ENCODE peak calls at places on chromosome 14, in nine cellular contexts. O is mammary epithelial cell, T is uterus, I is AG04450, L is right atrium auricular region, B is breast epithelium, R is PC-9, U is heart right ventricle, W is adipocyte. H is an unnamed sample.

GRCh38 chr14:81363746-81364400 is 36.3 kb downstream of the STON2 start:
- DNase-seq in O (peak; percentile 47), T (no peak), I (no peak), L (no peak), B (no peak), R (no peak), U (peak; percentile 30), W (peak; percentile 60), H (no peak)

GRCh38 chr14:26204954-26205479 is 392.8 kb downstream of the NOVA1 start:
- DNase-seq in O (no peak), T (peak; percentile 38), I (no peak), L (no peak), B (peak; percentile 59), R (no peak), U (peak; percentile 5), W (no peak), H (no peak)

GRCh38 chr14:61581955-61582615 is 113.2 kb upstream of the HIF1A start:
- DNase-seq in O (no peak), T (no peak), I (no peak), L (no peak), B (no peak), R (no peak), U (peak; percentile 46), W (no peak), H (no peak)

GRCh38 chr14:105993814-105994213 is 467.4 kb downstream of the TMEM121 start:
- DNase-seq in O (no peak), T (no peak), I (no peak), L (no peak), B (no peak), R (no peak), U (no peak), W (no peak), H (no peak)

GRCh38 chr14:69471916-69472315 is 12.6 kb upstream of the PLEKHD1 start:
- DNase-seq in O (no peak), T (no peak), I (no peak), L (no peak), B (no peak), R (no peak), U (no peak), W (no peak), H (no peak)

GRCh38 chr14:66993512-66993911 is 195.7 kb upstream of the GARIN2 start:
- DNase-seq in O (no peak), T (no peak), I (no peak), L (no peak), B (no peak), R (no peak), U (no peak), W (no peak), H (no peak)

GRCh38 chr14:90348270-90348669 is 16.5 kb upstream of the NRDE2 start:
- DNase-seq in O (no peak), T (no peak), I (no peak), L (no peak), B (no peak), R (no peak), U (no peak), W (no peak), H (no peak)

GRCh38 chr14:59161571-59162175 is 26.8 kb upstream of the DAAM1 start:
- DNase-seq in O (peak; percentile 32), T (peak; percentile 59), I (peak; percentile 33), L (peak; percentile 66), B (no peak), R (peak; percentile 5), U (no peak), W (peak; percentile 78), H (no peak)

GRCh38 chr14:63573579-63573978 is 30.4 kb upstream of the PPP2R5E start:
- DNase-seq in O (no peak), T (no peak), I (no peak), L (no peak), B (no peak), R (no peak), U (no peak), W (peak; percentile 21), H (no peak)

GRCh38 chr14:90140298-90140955 is 78.6 kb downstream of the KCNK13 start:
- DNase-seq in O (no peak), T (no peak), I (no peak), L (no peak), B (no peak), R (no peak), U (no peak), W (peak; percentile 19), H (no peak)

GRCh38 chr14:72883963-72884362 is 9.9 kb downstream of the DPF3 start:
- DNase-seq in O (no peak), T (no peak), I (no peak), L (no peak), B (no peak), R (no peak), U (no peak), W (no peak), H (no peak)

GRCh38 chr14:103537175-103537990 is 8.4 kb downstream of the TRMT61A start:
- DNase-seq in O (no peak), T (no peak), I (no peak), L (no peak), B (no peak), R (no peak), U (no peak), W (no peak), H (no peak)

GRCh38 chr14:48744202-48744601 is 842.0 kb downstream of the RPS29 start:
- DNase-seq in O (no peak), T (no peak), I (no peak), L (no peak), B (no peak), R (no peak), U (no peak), W (no peak), H (no peak)
- H3K9me3 ChIP-seq in O (peaks cover 27% of the 10 kb centered on the region), T (no peaks in the 10 kb centered on the region), I (no peaks in the 10 kb centered on the region), L (peaks cover under 1% of the 10 kb centered on the region), B (no peaks in the 10 kb centered on the region), R (no peaks in the 10 kb centered on the region), U (no peaks in the 10 kb centered on the region), W (no peaks in the 10 kb centered on the region), H (no peaks in the 10 kb centered on the region)

DNA sequence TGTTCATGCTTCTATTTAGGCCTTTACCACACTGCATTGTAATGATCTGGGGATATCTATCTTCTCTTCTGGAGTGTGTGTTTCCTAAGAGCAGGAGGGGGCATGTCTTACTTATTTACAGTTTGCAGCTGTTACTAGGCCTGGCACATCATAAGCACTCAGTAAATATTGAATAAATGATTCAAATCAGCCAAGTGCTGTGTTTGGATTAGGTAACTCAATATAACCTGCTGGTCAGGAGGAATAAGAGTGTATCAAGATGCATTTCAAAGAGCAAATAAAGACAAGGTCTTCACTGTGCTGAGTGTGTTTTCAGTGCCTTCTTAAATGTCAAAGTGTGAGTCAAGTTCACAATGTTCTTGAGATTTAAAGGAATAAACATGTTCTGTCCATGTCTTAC is 186.1 kb downstream of the FOXG1 start:
- DNase-seq in O (no peak), T (no peak), I (no peak), L (no peak), B (no peak), R (no peak), U (no peak), W (no peak), H (no peak)
- H3K9me3 ChIP-seq in O (peaks cover 20% of the 10 kb centered on the region), T (no peaks in the 10 kb centered on the region), I (no peaks in the 10 kb centered on the region), L (no peaks in the 10 kb centered on the region), B (no peaks in the 10 kb centered on the region), R (no peaks in the 10 kb centered on the region), U (peaks cover 33% of the 10 kb centered on the region), W (no peaks in the 10 kb centered on the region), H (no peaks in the 10 kb centered on the region)

GRCh38 chr14:50477760-50478159 is 54.6 kb downstream of the MAP4K5 start:
- DNase-seq in O (no peak), T (no peak), I (no peak), L (no peak), B (no peak), R (no peak), U (no peak), W (no peak), H (no peak)

GRCh38 chr14:50471838-50472465 is 60.4 kb downstream of the MAP4K5 start:
- DNase-seq in O (no peak), T (no peak), I (no peak), L (no peak), B (no peak), R (no peak), U (no peak), W (no peak), H (no peak)

GRCh38 chr14:50479041-50479440 is 53.3 kb downstream of the MAP4K5 start:
- DNase-seq in O (no peak), T (no peak), I (no peak), L (no peak), B (no peak), R (no peak), U (no peak), W (no peak), H (no peak)

GRCh38 chr14:50476134-50476533 is 56.2 kb downstream of the MAP4K5 start:
- DNase-seq in O (no peak), T (no peak), I (no peak), L (no peak), B (no peak), R (no peak), U (no peak), W (no peak), H (no peak)

DNA sequence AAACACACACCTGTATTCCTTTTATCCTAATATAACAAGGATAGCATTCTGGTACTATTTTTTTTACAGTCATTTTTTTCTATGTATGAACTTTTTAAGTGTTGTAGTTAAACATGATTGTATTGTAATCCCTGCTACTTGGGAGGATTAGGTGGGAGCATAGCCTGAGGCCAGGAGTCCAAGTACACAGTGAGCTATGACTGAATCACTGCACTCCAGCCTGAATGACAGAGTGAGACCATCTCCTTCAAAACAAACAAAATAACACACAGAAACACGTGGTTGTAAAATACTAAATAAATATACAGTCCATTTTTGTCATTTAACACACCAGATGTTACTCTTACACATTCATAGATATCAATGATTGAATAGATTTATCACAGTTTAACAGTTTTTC is 56.9 kb downstream of the MAP4K5 start:
- DNase-seq in O (peak; percentile 30), T (no peak), I (no peak), L (no peak), B (no peak), R (no peak), U (no peak), W (peak; percentile 32), H (no peak)
- H3K9me3 ChIP-seq in O (peaks cover 25% of the 10 kb centered on the region), T (no peaks in the 10 kb centered on the region), I (peaks cover 16% of the 10 kb centered on the region), L (peaks cover 26% of the 10 kb centered on the region), B (no peaks in the 10 kb centered on the region), R (peaks cover 50% of the 10 kb centered on the region), U (peaks cover 38% of the 10 kb centered on the region), W (peaks cover 82% of the 10 kb centered on the region), H (peaks cover 13% of the 10 kb centered on the region)

DNA sequence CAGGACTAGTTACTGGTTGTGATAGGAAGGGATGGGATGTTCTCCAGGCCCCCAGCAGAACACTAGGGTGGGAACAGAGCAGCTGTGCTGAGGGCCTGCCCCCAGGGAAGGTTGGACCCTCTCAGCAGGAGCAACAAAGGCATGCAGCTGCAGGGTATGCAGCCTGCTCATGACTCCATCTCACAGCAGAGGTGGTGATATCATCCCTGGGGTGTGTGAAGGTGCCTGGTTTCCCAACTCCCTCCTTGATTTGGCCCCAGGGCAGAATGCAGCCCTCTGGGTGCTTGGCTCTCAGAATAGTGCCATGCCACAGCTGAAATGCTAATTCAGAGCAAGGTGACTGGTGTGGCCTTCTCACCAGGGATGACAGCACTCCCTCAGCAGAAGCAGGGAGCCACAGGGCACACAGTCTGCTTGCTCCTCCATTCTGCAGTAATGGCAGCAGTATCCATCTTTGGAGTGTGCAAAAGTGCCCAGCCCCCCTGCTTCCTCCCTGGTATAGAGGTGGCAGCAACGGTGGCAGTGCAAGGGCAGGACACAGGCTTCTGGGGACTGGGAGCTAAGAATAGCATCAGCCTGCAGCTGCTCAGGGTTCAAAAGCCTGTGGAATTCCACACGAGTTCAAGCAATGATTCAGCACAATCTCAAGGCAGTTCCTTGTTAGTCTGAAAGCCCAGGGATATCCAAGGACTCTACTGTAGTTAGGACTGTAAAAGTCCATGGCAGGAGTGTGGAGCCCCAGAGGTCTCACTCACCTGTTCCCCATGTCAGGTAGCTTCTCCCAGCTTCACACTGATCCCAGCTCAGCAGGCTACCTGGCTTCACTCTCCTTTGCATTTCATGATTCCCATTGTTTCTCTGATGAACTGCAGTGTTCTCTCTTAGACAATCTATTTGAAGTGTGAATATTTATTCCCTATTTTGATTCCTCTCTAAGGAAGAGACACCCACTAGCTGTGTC is 298.1 kb upstream of the FOXG1 start:
- DNase-seq in O (peak; percentile 3), T (no peak), I (no peak), L (no peak), B (no peak), R (peak; percentile 43), U (no peak), W (no peak), H (no peak)
- H3K9me3 ChIP-seq in O (no peaks in the 10 kb centered on the region), T (no peaks in the 10 kb centered on the region), I (peaks cover 21% of the 10 kb centered on the region), L (peaks cover 5% of the 10 kb centered on the region), B (peaks cover 11% of the 10 kb centered on the region), R (no peaks in the 10 kb centered on the region), U (peaks cover 29% of the 10 kb centered on the region), W (peaks cover 7% of the 10 kb centered on the region), H (peaks cover 4% of the 10 kb centered on the region)